ENCODE peak calls at places on chromosomes 12 and 14, in seven cellular contexts. One of them, this sample, is unnamed.

GRCh38 chr12:65925626-65926025 is 101.3 kb downstream of the HMGA2 start:
- DNase-seq in stomach: no peak
- DNase-seq in H1: no peak
- DNase-seq in HL-60: peak
- DNase-seq in GM23338: no peak
- DNase-seq in spleen: no peak
- DNase-seq in K562: no peak
- DNase-seq in this sample: no peak

GRCh38 chr12:47717443-47718193 is 7.7 kb downstream of the ENDOU start:
- DNase-seq in stomach: peak
- DNase-seq in H1: peak
- DNase-seq in HL-60: no peak
- DNase-seq in GM23338: peak
- DNase-seq in spleen: peak
- DNase-seq in K562: peak
- DNase-seq in this sample: peak

GRCh38 chr14:104443391-104444158 is 136.0 kb upstream of the C14orf180 start:
- DNase-seq in stomach: no peak
- DNase-seq in H1: peak
- DNase-seq in HL-60: no peak
- DNase-seq in GM23338: peak
- DNase-seq in spleen: peak
- DNase-seq in K562: no peak
- DNase-seq in this sample: peak

GRCh38 chr12:4273651-4274395 is at the start of gene CCND2:
- DNase-seq in stomach: peak
- DNase-seq in H1: peak
- DNase-seq in HL-60: peak
- DNase-seq in GM23338: peak
- DNase-seq in spleen: peak
- DNase-seq in K562: peak
- DNase-seq in this sample: peak

GRCh38 chr14:89669209-89669608 is 252.2 kb upstream of the FOXN3 start:
- DNase-seq in stomach: no peak
- DNase-seq in H1: no peak
- DNase-seq in HL-60: peak
- DNase-seq in GM23338: no peak
- DNase-seq in spleen: peak
- DNase-seq in K562: no peak
- DNase-seq in this sample: peak

GRCh38 chr14:104968153-104968527 is 10.0 kb downstream of the AHNAK2 start:
- DNase-seq in stomach: peak
- DNase-seq in H1: peak
- DNase-seq in HL-60: no peak
- DNase-seq in GM23338: peak
- DNase-seq in spleen: peak
- DNase-seq in K562: no peak
- DNase-seq in this sample: peak

GRCh38 chr14:103118019-103118662 is 5.1 kb upstream of the TNFAIP2 start:
- DNase-seq in stomach: no peak
- DNase-seq in H1: no peak
- DNase-seq in HL-60: peak
- DNase-seq in GM23338: no peak
- DNase-seq in spleen: no peak
- DNase-seq in K562: peak
- DNase-seq in this sample: peak

GRCh38 chr14:36656769-36657408 is 4.8 kb upstream of the PAX9 start:
- DNase-seq in stomach: no peak
- DNase-seq in H1: peak
- DNase-seq in HL-60: no peak
- DNase-seq in GM23338: peak
- DNase-seq in spleen: no peak
- DNase-seq in K562: no peak
- DNase-seq in this sample: no peak

GRCh38 chr12:2650261-2651060 is 144.3 kb upstream of the FKBP4 start:
- DNase-seq in stomach: no peak
- DNase-seq in H1: no peak
- DNase-seq in HL-60: no peak
- DNase-seq in GM23338: no peak
- DNase-seq in spleen: peak
- DNase-seq in K562: no peak
- DNase-seq in this sample: no peak

GRCh38 chr14:30603402-30603801 is 18.7 kb upstream of the SCFD1 start:
- DNase-seq in stomach: no peak
- DNase-seq in H1: no peak
- DNase-seq in HL-60: no peak
- DNase-seq in GM23338: no peak
- DNase-seq in spleen: no peak
- DNase-seq in K562: no peak
- DNase-seq in this sample: no peak

GRCh38 chr14:91367173-91368171 is 50.1 kb downstream of the CCDC88C start:
- DNase-seq in stomach: peak
- DNase-seq in H1: no peak
- DNase-seq in HL-60: no peak
- DNase-seq in GM23338: no peak
- DNase-seq in spleen: no peak
- DNase-seq in K562: no peak
- DNase-seq in this sample: no peak

GRCh38 chr14:59067135-59067894 is 121.2 kb upstream of the DAAM1 start:
- DNase-seq in stomach: no peak
- DNase-seq in H1: no peak
- DNase-seq in HL-60: no peak
- DNase-seq in GM23338: no peak
- DNase-seq in spleen: no peak
- DNase-seq in K562: no peak
- DNase-seq in this sample: no peak

GRCh38 chr12:103494388-103494787 is 1.4 kb downstream of the C12orf42 start:
- DNase-seq in stomach: no peak
- DNase-seq in H1: no peak
- DNase-seq in HL-60: no peak
- DNase-seq in GM23338: no peak
- DNase-seq in spleen: no peak
- DNase-seq in K562: no peak
- DNase-seq in this sample: no peak

GRCh38 chr12:103493199-103493598 is 2.6 kb downstream of the C12orf42 start:
- DNase-seq in stomach: no peak
- DNase-seq in H1: no peak
- DNase-seq in HL-60: no peak
- DNase-seq in GM23338: no peak
- DNase-seq in spleen: no peak
- DNase-seq in K562: no peak
- DNase-seq in this sample: no peak

GRCh38 chr12:103495783-103496456 is at the start of gene C12orf42:
- DNase-seq in stomach: no peak
- DNase-seq in H1: peak
- DNase-seq in HL-60: no peak
- DNase-seq in GM23338: peak
- DNase-seq in spleen: no peak
- DNase-seq in K562: peak
- DNase-seq in this sample: peak

GRCh38 chr12:103498990-103499389 is 3.2 kb upstream of the C12orf42 start:
- DNase-seq in stomach: no peak
- DNase-seq in H1: no peak
- DNase-seq in HL-60: no peak
- DNase-seq in GM23338: no peak
- DNase-seq in spleen: no peak
- DNase-seq in K562: no peak
- DNase-seq in this sample: no peak

DNA sequence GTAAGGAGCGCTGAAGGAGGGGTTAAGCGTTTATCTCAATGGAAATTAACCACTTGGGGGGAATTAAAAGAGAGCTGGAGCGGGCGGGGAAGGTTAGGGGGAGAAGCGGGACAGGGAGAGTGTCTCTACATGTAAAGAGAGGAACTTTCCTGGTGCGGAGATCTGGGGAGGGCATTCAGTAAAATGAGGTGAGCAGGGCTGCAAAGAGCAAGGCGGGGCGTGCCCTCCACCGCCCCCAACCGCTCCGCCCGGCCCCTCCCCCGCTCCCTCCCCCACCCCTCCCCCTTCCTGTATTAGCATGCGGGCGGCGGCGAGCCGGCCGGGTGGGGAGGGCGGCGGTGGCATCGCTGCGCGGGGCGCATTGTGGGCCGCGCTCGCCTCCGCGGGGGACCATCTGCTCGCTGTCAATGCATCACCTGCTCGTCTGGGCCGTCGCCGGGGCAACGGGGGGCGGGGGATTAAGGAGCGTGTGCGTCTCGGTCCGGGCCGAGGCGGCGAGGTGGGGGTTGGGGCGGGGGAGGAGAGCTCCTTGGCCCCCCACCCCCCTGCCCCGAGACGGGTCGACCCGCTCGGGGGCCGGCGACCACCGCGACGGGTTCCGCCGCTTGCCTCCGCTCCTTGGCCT is 498 bp downstream of the C12orf42 start:
- DNase-seq in stomach: peak
- DNase-seq in H1: peak
- DNase-seq in HL-60: no peak
- DNase-seq in GM23338: peak
- DNase-seq in spleen: peak
- DNase-seq in K562: no peak
- DNase-seq in this sample: no peak
- H3K4me3 ChIP-seq in stomach: peak
- H3K4me3 ChIP-seq in H1: peak
- H3K4me3 ChIP-seq in HL-60: no peak
- H3K4me3 ChIP-seq in GM23338: peak
- H3K4me3 ChIP-seq in spleen: peak
- H3K4me3 ChIP-seq in K562: no peak
- H3K4me3 ChIP-seq in this sample: peak

GRCh38 chr12:25723286-25723685 is 170.2 kb upstream of the LMNTD1 start:
- DNase-seq in stomach: no peak
- DNase-seq in H1: no peak
- DNase-seq in HL-60: no peak
- DNase-seq in GM23338: no peak
- DNase-seq in spleen: no peak
- DNase-seq in K562: no peak
- DNase-seq in this sample: no peak

GRCh38 chr12:25728196-25728595 is 175.1 kb upstream of the LMNTD1 start:
- DNase-seq in stomach: no peak
- DNase-seq in H1: no peak
- DNase-seq in HL-60: no peak
- DNase-seq in GM23338: no peak
- DNase-seq in spleen: no peak
- DNase-seq in K562: no peak
- DNase-seq in this sample: no peak

GRCh38 chr12:25730489-25731349 is 177.6 kb upstream of the LMNTD1 start:
- DNase-seq in stomach: no peak
- DNase-seq in H1: no peak
- DNase-seq in HL-60: no peak
- DNase-seq in GM23338: peak
- DNase-seq in spleen: no peak
- DNase-seq in K562: no peak
- DNase-seq in this sample: no peak

GRCh38 chr12:25723921-25724491 is 170.9 kb upstream of the LMNTD1 start:
- DNase-seq in stomach: no peak
- DNase-seq in H1: no peak
- DNase-seq in HL-60: no peak
- DNase-seq in GM23338: no peak
- DNase-seq in spleen: no peak
- DNase-seq in K562: no peak
- DNase-seq in this sample: no peak

GRCh38 chr12:25725874-25726273 is 172.8 kb upstream of the LMNTD1 start:
- DNase-seq in stomach: no peak
- DNase-seq in H1: no peak
- DNase-seq in HL-60: no peak
- DNase-seq in GM23338: no peak
- DNase-seq in spleen: no peak
- DNase-seq in K562: no peak
- DNase-seq in this sample: no peak
- H3K27ac ChIP-seq in stomach: no peak
- H3K27ac ChIP-seq in H1: no peak
- H3K27ac ChIP-seq in HL-60: no peak
- H3K27ac ChIP-seq in GM23338: no peak
- H3K27ac ChIP-seq in spleen: no peak
- H3K27ac ChIP-seq in K562: no peak
- H3K27ac ChIP-seq in this sample: no peak

DNA sequence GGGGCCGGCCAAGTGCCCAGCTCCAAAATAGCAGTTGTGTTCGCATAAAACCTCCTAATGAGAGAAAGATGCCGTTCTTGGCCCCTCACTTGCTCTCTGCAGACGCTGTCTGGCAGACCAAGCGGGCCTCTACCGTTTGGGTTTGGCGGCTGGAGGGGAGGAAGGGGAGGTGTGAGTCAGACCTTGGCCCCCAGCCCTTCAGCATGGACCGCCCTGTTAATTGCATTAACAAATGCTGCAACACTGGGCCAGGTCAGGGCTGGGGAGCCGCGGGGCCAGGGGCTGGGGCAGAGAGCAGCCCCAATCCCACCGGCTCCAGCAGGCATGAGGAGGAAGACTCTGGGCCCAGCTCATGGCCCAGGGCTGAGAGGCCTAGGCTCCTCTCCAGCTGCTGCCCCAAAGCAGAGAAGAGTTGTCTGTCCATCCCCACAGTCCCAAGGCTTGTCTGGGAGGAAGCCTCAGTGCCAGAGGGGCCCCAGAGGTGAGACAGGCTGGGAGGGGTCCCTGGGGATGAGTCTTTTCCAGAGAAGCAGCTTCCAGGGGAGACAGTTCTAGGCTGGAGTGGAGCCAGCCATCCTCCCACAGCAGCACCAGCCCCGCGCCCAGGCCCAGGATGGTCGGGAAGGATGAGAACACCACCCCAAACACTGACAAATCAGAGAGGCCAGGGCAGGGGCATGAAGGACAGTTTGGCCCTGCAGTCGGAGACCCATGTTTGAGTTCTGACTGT is 16.9 kb downstream of the LTBP2 start:
- DNase-seq in stomach: no peak
- DNase-seq in H1: no peak
- DNase-seq in HL-60: no peak
- DNase-seq in GM23338: no peak
- DNase-seq in spleen: no peak
- DNase-seq in K562: no peak
- DNase-seq in this sample: peak
- TF ChIP-seq POLR2AphosphoS5 in stomach: no peak
- TF ChIP-seq POLR2AphosphoS5 in H1: no peak
- TF ChIP-seq POLR2AphosphoS5 in HL-60: no peak
- TF ChIP-seq POLR2AphosphoS5 in GM23338: no peak
- TF ChIP-seq POLR2AphosphoS5 in spleen: no peak
- TF ChIP-seq POLR2AphosphoS5 in K562: no peak
- TF ChIP-seq POLR2AphosphoS5 in this sample: no peak

GRCh38 chr12:53657041-53657440 is 18.8 kb downstream of the ATP5MC2 start:
- DNase-seq in stomach: no peak
- DNase-seq in H1: no peak
- DNase-seq in HL-60: no peak
- DNase-seq in GM23338: no peak
- DNase-seq in spleen: no peak
- DNase-seq in K562: no peak
- DNase-seq in this sample: no peak

GRCh38 chr12:53659609-53660008 is 16.3 kb downstream of the ATP5MC2 start:
- DNase-seq in stomach: no peak
- DNase-seq in H1: no peak
- DNase-seq in HL-60: no peak
- DNase-seq in GM23338: no peak
- DNase-seq in spleen: no peak
- DNase-seq in K562: no peak
- DNase-seq in this sample: no peak

GRCh38 chr12:53664191-53664590 is 11.7 kb downstream of the ATP5MC2 start:
- DNase-seq in stomach: no peak
- DNase-seq in H1: no peak
- DNase-seq in HL-60: no peak
- DNase-seq in GM23338: no peak
- DNase-seq in spleen: no peak
- DNase-seq in K562: no peak
- DNase-seq in this sample: no peak

GRCh38 chr12:53660064-53660463 is 15.8 kb downstream of the ATP5MC2 start:
- DNase-seq in stomach: no peak
- DNase-seq in H1: no peak
- DNase-seq in HL-60: no peak
- DNase-seq in GM23338: no peak
- DNase-seq in spleen: no peak
- DNase-seq in K562: peak
- DNase-seq in this sample: no peak

GRCh38 chr12:53659011-53659551 is 16.8 kb downstream of the ATP5MC2 start:
- DNase-seq in stomach: peak
- DNase-seq in H1: no peak
- DNase-seq in HL-60: no peak
- DNase-seq in GM23338: peak
- DNase-seq in spleen: no peak
- DNase-seq in K562: no peak
- DNase-seq in this sample: peak
- H3K4me3 ChIP-seq in stomach: peak
- H3K4me3 ChIP-seq in H1: no peak
- H3K4me3 ChIP-seq in HL-60: no peak
- H3K4me3 ChIP-seq in GM23338: no peak
- H3K4me3 ChIP-seq in spleen: no peak
- H3K4me3 ChIP-seq in K562: no peak
- H3K4me3 ChIP-seq in this sample: no peak